ENCODE peak calls at places on chromosomes 5 and 9, in seven cellular contexts. V is IMR-90, S is right lobe of liver, X is transverse colon, U is uterus, D is Peyer's patch, K is esophagus squamous epithelium. E is an unnamed sample.

GRCh38 chr5:96175090-96175489 is 213.4 kb upstream of the ELL2 start:
- DNase-seq in V (no peak), S (no peak), X (no peak), U (no peak), D (no peak), K (no peak), E (no peak)

GRCh38 chr5:136213919-136214493 is 21.0 kb upstream of the SMIM32 start:
- DNase-seq in V (no peak), S (no peak), X (no peak), U (no peak), D (no peak), K (no peak), E (no peak)

GRCh38 chr5:44332360-44332971 is 56.8 kb downstream of the FGF10 start:
- DNase-seq in V (peak), S (no peak), X (no peak), U (no peak), D (no peak), K (no peak), E (no peak)

GRCh38 chr9:123063172-123063508 is 29.7 kb downstream of the GPR21 start:
- DNase-seq in V (peak), S (no peak), X (no peak), U (no peak), D (no peak), K (no peak), E (no peak)

GRCh38 chr9:78860806-78861475 is 564.0 kb downstream of the PSAT1 start:
- DNase-seq in V (peak), S (no peak), X (no peak), U (no peak), D (no peak), K (no peak), E (no peak)

GRCh38 chr5:73031839-73032238 is 76.0 kb downstream of the FCHO2 start:
- DNase-seq in V (peak), S (no peak), X (no peak), U (no peak), D (no peak), K (no peak), E (no peak)

GRCh38 chr5:138054863-138055558 is 22.1 kb upstream of the FAM13B start:
- DNase-seq in V (no peak), S (no peak), X (no peak), U (no peak), D (peak), K (no peak), E (no peak)

GRCh38 chr9:81492710-81493447 is 196.5 kb downstream of the TLE1 start:
- DNase-seq in V (peak), S (no peak), X (no peak), U (no peak), D (no peak), K (no peak), E (no peak)

GRCh38 chr5:89826938-89827337 is 582.6 kb downstream of the CETN3 start:
- DNase-seq in V (no peak), S (no peak), X (no peak), U (no peak), D (no peak), K (no peak), E (no peak)

GRCh38 chr9:123773783-123774182 is 156.1 kb downstream of the DENND1A start:
- DNase-seq in V (no peak), S (no peak), X (no peak), U (no peak), D (no peak), K (no peak), E (no peak)

GRCh38 chr5:155047818-155048217 is 34.3 kb downstream of the KIF4B start:
- DNase-seq in V (no peak), S (no peak), X (no peak), U (no peak), D (no peak), K (no peak), E (no peak)

GRCh38 chr5:65209341-65209740 is 272.4 kb downstream of the ADAMTS6 start:
- DNase-seq in V (peak), S (no peak), X (no peak), U (no peak), D (no peak), K (no peak), E (no peak)

GRCh38 chr5:170504598-170505266 is 912 bp downstream of the KCNIP1 start:
- DNase-seq in V (no peak), S (no peak), X (no peak), U (no peak), D (no peak), K (no peak), E (no peak)

GRCh38 chr5:162434311-162434710 is 366.7 kb downstream of the GABRG2 start:
- DNase-seq in V (no peak), S (no peak), X (no peak), U (no peak), D (no peak), K (no peak), E (no peak)

GRCh38 chr5:177336603-177337494 is 14.6 kb downstream of the LMAN2 start:
- DNase-seq in V (no peak), S (no peak), X (no peak), U (no peak), D (no peak), K (no peak), E (no peak)

GRCh38 chr9:100590481-100590880 is 12.6 kb downstream of the CAVIN4 start:
- DNase-seq in V (peak), S (no peak), X (no peak), U (no peak), D (no peak), K (no peak), E (no peak)

GRCh38 chr5:10509593-10509992 is 54.3 kb upstream of the ANKRD33B start:
- DNase-seq in V (no peak), S (no peak), X (no peak), U (no peak), D (no peak), K (no peak), E (no peak)

GRCh38 chr5:135883441-135883840 is 12.2 kb downstream of the IL9 start:
- DNase-seq in V (no peak), S (no peak), X (no peak), U (no peak), D (no peak), K (no peak), E (no peak)

GRCh38 chr5:143200781-143201398 is 202.6 kb downstream of the NR3C1 start:
- DNase-seq in V (peak), S (peak), X (no peak), U (no peak), D (no peak), K (no peak), E (peak)

GRCh38 chr5:133779828-133780475 is 167.6 kb upstream of the FSTL4 start:
- DNase-seq in V (no peak), S (no peak), X (no peak), U (no peak), D (no peak), K (no peak), E (no peak)

GRCh38 chr9:38708759-38709158 is 11.2 kb downstream of the FAM240B start:
- DNase-seq in V (no peak), S (no peak), X (no peak), U (no peak), D (no peak), K (no peak), E (no peak)

GRCh38 chr5:143635146-143635752 is 176.7 kb upstream of the HMHB1 start:
- DNase-seq in V (peak), S (no peak), X (no peak), U (no peak), D (no peak), K (no peak), E (peak)

GRCh38 chr9:99296375-99296951 is 74.4 kb downstream of the SEC61B start:
- DNase-seq in V (no peak), S (peak), X (no peak), U (peak), D (peak), K (no peak), E (no peak)

GRCh38 chr5:60595183-60595582 is 104.8 kb downstream of the DEPDC1B start:
- DNase-seq in V (no peak), S (no peak), X (no peak), U (no peak), D (no peak), K (no peak), E (no peak)

GRCh38 chr9:130304141-130304540 is 38.6 kb downstream of the HMCN2 start:
- DNase-seq in V (no peak), S (no peak), X (no peak), U (no peak), D (no peak), K (no peak), E (no peak)

GRCh38 chr5:126234563-126235195 is 188.5 kb upstream of the GRAMD2B start:
- DNase-seq in V (peak), S (no peak), X (peak), U (no peak), D (no peak), K (no peak), E (no peak)

GRCh38 chr9:6234014-6234413 is 18.4 kb downstream of the IL33 start:
- DNase-seq in V (no peak), S (no peak), X (no peak), U (peak), D (no peak), K (no peak), E (no peak)

GRCh38 chr5:35308391-35308790 is 78.1 kb upstream of the PRLR start:
- DNase-seq in V (no peak), S (no peak), X (no peak), U (no peak), D (no peak), K (no peak), E (no peak)

DNA sequence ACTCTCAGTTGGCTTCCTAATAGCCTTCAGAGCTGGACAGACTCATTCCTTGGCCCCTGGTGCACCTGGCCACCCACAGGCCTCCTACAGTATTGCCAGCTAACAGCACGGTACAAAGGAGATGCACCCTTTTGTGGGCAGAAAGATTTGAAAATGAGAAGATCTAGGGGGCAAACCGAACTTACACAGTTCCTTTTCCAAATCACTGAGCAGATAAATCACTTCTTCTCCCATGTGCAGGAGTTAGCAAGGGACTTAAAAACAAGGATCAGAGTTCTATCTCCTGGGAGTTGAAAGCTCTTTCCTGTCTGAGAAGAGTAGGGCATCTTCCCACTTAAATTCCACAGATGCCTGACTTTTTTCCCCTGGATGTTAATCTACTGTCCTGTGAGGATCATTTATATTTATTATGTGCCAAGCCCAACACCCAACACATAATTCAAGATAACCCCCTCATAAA is 207.4 kb upstream of the DAPK1 start:
- DNase-seq in V (peak), S (no peak), X (no peak), U (no peak), D (no peak), K (no peak), E (no peak)
- TF ChIP-seq CTCF in V (peak), S (no peak), X (no peak), U (no peak), D (no peak), K (no peak), E (no peak)

DNA sequence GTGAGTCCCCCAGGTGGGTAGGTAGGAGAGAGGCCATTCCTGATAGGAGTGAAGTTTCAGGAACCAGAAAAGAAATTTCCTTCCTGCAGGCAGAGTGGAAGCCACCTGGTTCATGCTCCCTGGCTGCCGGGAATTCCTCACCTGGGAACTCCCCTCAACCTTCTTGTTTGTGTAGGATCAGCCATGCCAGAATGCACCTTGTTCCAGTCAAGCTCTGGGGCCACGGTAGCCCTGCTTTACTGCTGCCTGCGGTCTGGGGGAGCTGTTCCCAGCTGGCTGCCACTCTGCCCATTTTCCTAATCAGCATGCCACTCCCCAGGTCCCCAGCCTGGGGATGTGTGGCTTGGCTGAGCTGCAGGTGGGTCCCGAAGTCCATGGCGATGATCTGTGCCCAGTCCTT is 18.7 kb upstream of the B4GALT1 start:
- DNase-seq in V (no peak), S (no peak), X (no peak), U (no peak), D (no peak), K (no peak), E (no peak)
- TF ChIP-seq POLR2A in V (no peak), S (no peak), X (no peak), U (no peak), D (no peak), K (no peak), E (no peak)

GRCh38 chr5:172038167-172038566 is 31.7 kb upstream of the FBXW11 start:
- DNase-seq in V (no peak), S (no peak), X (no peak), U (no peak), D (no peak), K (no peak), E (no peak)
- H3K4me3 ChIP-seq in V (no peak), S (no peak), X (no peak), U (no peak), D (no peak), K (no peak), E (no peak)

GRCh38 chr5:111820072-111820471 is 63.1 kb upstream of the NREP start:
- DNase-seq in V (no peak), S (no peak), X (no peak), U (no peak), D (no peak), K (no peak), E (no peak)
- TF ChIP-seq CTCF in V (no peak), S (no peak), X (no peak), U (no peak), D (no peak), K (no peak), E (no peak)

GRCh38 chr5:146490089-146490843 is 25.7 kb downstream of the GPR151 start:
- DNase-seq in V (no peak), S (no peak), X (no peak), U (no peak), D (no peak), K (no peak), E (no peak)
- TF ChIP-seq POLR2A in V (no peak), S (no peak), X (no peak), U (no peak), D (no peak), K (no peak), E (no peak)

GRCh38 chr5:173595826-173596225 is 20.6 kb downstream of the BOD1 start:
- DNase-seq in V (no peak), S (no peak), X (no peak), U (no peak), D (no peak), K (no peak), E (no peak)

GRCh38 chr5:173594061-173594460 is 22.4 kb downstream of the BOD1 start:
- DNase-seq in V (peak), S (no peak), X (no peak), U (no peak), D (no peak), K (no peak), E (no peak)

GRCh38 chr5:173592050-173592669 is 24.3 kb downstream of the BOD1 start:
- DNase-seq in V (no peak), S (no peak), X (no peak), U (no peak), D (no peak), K (no peak), E (no peak)

GRCh38 chr5:173591300-173591622 is 25.2 kb downstream of the BOD1 start:
- DNase-seq in V (no peak), S (no peak), X (no peak), U (no peak), D (no peak), K (no peak), E (no peak)

GRCh38 chr5:173590436-173591299 is 25.8 kb downstream of the BOD1 start:
- DNase-seq in V (no peak), S (no peak), X (no peak), U (peak), D (no peak), K (no peak), E (no peak)
- H3K4me3 ChIP-seq in V (no peak), S (no peak), X (no peak), U (no peak), D (no peak), K (no peak), E (no peak)

DNA sequence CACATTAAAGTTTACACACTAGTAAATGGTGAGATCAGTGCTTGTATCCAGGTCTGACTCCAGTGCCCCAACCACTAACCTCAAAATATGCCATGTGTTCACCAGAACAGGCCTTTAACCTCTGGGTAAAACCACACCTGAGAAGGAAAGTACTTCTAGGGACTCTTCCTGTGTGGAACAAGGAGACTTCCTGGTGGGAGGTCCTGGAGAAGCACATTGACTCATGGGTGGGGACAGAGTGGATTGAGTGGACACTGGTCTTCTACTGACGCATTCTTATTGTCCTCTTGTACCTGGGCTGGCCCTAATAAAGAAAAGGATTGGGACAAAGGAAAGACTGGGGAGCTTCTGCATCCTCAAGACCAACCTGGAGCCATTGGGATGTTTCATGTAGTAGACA is 43.4 kb downstream of the ANGPTL2 start:
- DNase-seq in V (no peak), S (no peak), X (no peak), U (no peak), D (peak), K (no peak), E (no peak)
- TF ChIP-seq CTCF in V (no peak), S (no peak), X (no peak), U (no peak), D (no peak), K (no peak), E (no peak)

DNA sequence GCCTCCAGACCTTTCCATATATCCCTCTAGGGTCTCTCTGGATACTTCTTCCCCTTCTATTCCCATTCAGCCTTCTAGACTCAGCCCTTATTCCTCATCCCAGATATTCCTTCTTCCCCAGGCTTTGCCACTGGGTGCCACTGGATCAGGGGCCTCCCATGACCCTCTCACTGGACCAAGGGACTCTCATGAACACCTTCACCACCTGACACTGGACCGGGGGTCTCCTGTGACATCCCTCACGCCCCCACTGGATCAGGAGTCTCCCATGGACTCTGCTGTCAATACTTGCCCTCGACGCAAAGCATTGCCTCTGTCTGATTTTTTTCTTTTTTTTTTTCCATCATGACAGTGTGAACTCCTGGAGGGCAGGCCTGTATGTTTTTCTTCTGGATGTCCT is 59.7 kb downstream of the RAD23B start:
- DNase-seq in V (no peak), S (no peak), X (no peak), U (no peak), D (no peak), K (no peak), E (no peak)
- TF ChIP-seq POLR2A in V (no peak), S (no peak), X (no peak), U (no peak), D (no peak), K (no peak), E (no peak)

DNA sequence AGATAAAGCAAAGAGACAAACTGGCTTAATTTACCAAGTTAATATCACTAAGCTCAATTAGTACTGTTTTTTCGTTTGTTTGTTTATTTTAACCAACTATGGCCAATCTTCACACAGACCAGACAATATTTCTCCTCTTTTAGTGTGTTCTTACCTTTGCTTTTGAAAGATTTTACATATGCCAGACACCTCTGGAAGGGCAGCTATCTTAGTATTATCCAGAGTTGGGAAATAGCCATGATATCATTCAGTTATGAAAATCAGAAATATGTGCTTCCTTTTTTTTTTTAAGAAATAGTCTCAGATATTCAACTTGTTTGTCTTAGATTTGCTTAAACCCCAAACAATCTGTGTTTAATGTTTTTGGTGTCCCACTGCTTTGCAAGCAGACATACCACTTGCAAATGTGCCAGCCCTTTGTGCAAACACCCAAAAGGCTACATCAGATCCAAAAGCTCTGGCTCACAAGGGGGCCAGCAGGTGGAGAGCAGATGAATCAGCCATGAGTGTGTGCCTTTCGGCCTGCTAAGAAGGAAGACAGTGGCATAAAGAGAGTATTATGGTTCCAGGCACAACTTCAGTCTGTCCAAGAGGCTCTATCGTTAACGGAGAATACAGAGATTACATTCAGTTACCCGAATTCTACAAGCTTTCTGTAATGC is 147.6 kb downstream of the EFNA5 start:
- DNase-seq in V (no peak), S (no peak), X (no peak), U (no peak), D (no peak), K (no peak), E (no peak)
- H3K4me3 ChIP-seq in V (no peak), S (no peak), X (no peak), U (no peak), D (no peak), K (no peak), E (no peak)

E was measured in lower leg skin.